ENCODE peak calls at places on chromosomes 1 and 21, in nine cellular contexts. L is fibroblast of the aortic adventitia, F is mucosa of descending colon, A is cardiac muscle cell, V is bronchial epithelial cell, X is WTC11, M is A549, Q is kidney, W is cardiac fibroblast. U is an unnamed sample.

GRCh38 chr1:154989195-154989860 is 4.1 kb upstream of the LENEP start:
- DNase-seq in W (no peak), V (no peak), A (no peak), F (peak; percentile 30), L (no peak), Q (peak; percentile 35), M (no peak), X (no peak), U (no peak)

GRCh38 chr1:32353886-32354570 is 8.3 kb downstream of the FAM229A start:
- DNase-seq in M (no peak), Q (peak; percentile 88), F (peak; percentile 35), W (peak; percentile 73), L (peak; percentile 91), V (no peak), A (peak; percentile 97), X (no peak), U (peak; percentile 53)

GRCh38 chr1:159079518-159079917 is 3.0 kb upstream of the AIM2 start:
- DNase-seq in X (no peak), F (no peak), V (no peak), Q (no peak), W (no peak), M (no peak), L (no peak), A (no peak), U (no peak)

GRCh38 chr1:202165267-202165941 is 5.0 kb upstream of the PTPN7 start:
- DNase-seq in L (no peak), W (no peak), V (no peak), A (no peak), Q (peak; percentile 59), X (no peak), F (no peak), M (no peak), U (no peak)

GRCh38 chr1:158145173-158145719 is 35.4 kb upstream of the CD1D start:
- DNase-seq in L (peak; percentile 92), F (no peak), Q (peak; percentile 79), A (peak; percentile 93), X (no peak), M (no peak), W (peak; percentile 66), V (peak; percentile 74), U (peak; percentile 25)

GRCh38 chr1:170032531-170033295 is 41.8 kb downstream of the KIFAP3 start:
- DNase-seq in X (no peak), L (peak; percentile 70), M (no peak), A (no peak), Q (no peak), F (no peak), W (peak; percentile 67), V (peak; percentile 5), U (peak; percentile 29)

GRCh38 chr1:207867136-207868081 is 43.5 kb downstream of the CD34 start:
- DNase-seq in W (no peak), M (no peak), L (peak; percentile 35), A (no peak), Q (peak; percentile 83), V (no peak), F (peak; percentile 73), X (no peak), U (no peak)

GRCh38 chr1:60908159-60908558 is 174.2 kb upstream of the NFIA start:
- DNase-seq in X (no peak), Q (no peak), V (no peak), L (no peak), M (no peak), W (no peak), A (no peak), F (no peak), U (no peak)

GRCh38 chr1:100187912-100188311 is 9.9 kb upstream of the LRRC39 start:
- DNase-seq in Q (no peak), X (no peak), L (peak; percentile 76), W (peak; percentile 71), F (no peak), M (no peak), A (peak; percentile 92), V (peak; percentile 5), U (no peak)

GRCh38 chr1:18938707-18939070 is 17.8 kb downstream of the IFFO2 start:
- DNase-seq in L (no peak), Q (no peak), F (no peak), V (no peak), X (no peak), W (no peak), M (no peak), A (no peak), U (no peak)

GRCh38 chr1:36225298-36225899 is 1.2 kb downstream of the THRAP3 start:
- DNase-seq in F (no peak), A (no peak), L (no peak), X (no peak), W (no peak), Q (no peak), V (no peak), M (no peak), U (no peak)

GRCh38 chr21:33368124-33368523 is 35.1 kb upstream of the IFNGR2 start:
- DNase-seq in V (no peak), Q (no peak), X (no peak), L (no peak), M (no peak), W (no peak), A (no peak), F (no peak), U (no peak)

GRCh38 chr21:32143222-32143939 is 135.5 kb downstream of the MIS18A start:
- DNase-seq in Q (peak; percentile 75), V (no peak), X (peak; percentile 23), L (peak; percentile 59), F (no peak), A (no peak), W (no peak), M (no peak), U (no peak)
- TF ChIP-seq CTCF in Q (no peak), V (no peak), X (no peak), L (no peak), F (no peak), A (no peak), W (no peak), M (no peak), U (no peak)

DNA sequence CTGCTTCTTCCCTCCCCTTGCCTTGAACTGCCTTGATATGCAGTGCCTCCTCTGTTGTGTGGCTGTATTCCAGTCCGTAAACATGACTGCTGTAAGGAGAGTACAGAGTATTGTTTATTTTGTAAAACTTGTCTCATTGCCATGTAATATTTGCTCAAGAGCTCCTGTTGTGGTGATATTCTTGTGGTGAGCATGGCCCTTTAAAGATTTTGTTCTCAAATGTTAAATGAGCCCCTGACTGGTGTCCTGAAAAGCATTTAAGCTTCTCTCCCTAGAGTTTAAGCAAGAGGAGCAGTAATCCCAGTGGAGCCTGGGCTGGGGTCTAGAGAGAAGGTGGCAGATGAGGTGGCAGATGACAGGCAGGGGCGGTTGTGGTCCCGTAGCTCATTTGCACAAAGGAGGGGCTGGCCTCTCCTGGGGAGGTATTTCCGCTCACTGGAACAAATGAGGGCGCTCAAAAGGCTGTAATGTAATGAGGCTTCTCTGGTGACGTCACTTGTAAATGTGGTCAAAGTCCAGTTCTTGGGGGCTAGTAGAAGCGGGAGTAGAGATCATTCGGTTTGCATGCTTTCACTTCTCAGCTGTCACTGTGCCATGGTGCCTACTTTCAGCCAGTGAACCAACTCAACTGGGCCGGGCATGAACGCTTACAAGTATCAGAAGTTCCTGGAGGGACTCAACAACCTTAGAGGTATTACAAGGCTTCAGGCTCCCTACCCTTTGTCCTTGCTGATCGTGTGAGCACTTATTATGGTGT is 46.0 kb upstream of the MACF1 start:
- DNase-seq in L (no peak), V (peak; percentile 77), W (peak; percentile 63), A (peak; percentile 63), M (peak; percentile 22), Q (no peak), F (peak; percentile 75), X (peak; percentile 45), U (no peak)
- TF ChIP-seq CTCF in L (no peak), V (no peak), W (peak; percentile 20), A (no peak), M (no peak), Q (no peak), F (no peak), X (no peak), U (no peak)

GRCh38 chr1:161787355-161787754 is 21.2 kb downstream of the ATF6 start:
- DNase-seq in L (no peak), Q (no peak), V (no peak), M (no peak), F (no peak), W (no peak), X (no peak), A (no peak), U (no peak)
- TF ChIP-seq CTCF in L (no peak), Q (no peak), V (no peak), M (no peak), F (no peak), W (no peak), X (no peak), A (no peak), U (peak; percentile 55)

GRCh38 chr1:176119549-176119948 is 87.5 kb downstream of the COP1 start:
- DNase-seq in M (peak; percentile 9), X (no peak), W (peak; percentile 45), V (peak; percentile 31), A (peak; percentile 18), Q (no peak), L (peak; percentile 13), F (no peak), U (no peak)
- TF ChIP-seq CTCF in M (peak; percentile 50), X (no peak), W (peak; percentile 17), V (no peak), A (peak; percentile 29), Q (peak; percentile 12), L (peak; percentile 25), F (no peak), U (peak; percentile 18)

GRCh38 chr1:177432897-177433296 is 262.1 kb downstream of the BRINP2 start:
- DNase-seq in A (peak; percentile 9), X (no peak), Q (no peak), M (no peak), W (peak; percentile 29), F (no peak), V (peak; percentile 15), L (peak; percentile 2), U (no peak)
- TF ChIP-seq CTCF in A (no peak), X (no peak), Q (no peak), M (no peak), W (peak; percentile 17), F (no peak), V (peak; percentile 13), L (peak; percentile 48), U (peak; percentile 43)

DNA sequence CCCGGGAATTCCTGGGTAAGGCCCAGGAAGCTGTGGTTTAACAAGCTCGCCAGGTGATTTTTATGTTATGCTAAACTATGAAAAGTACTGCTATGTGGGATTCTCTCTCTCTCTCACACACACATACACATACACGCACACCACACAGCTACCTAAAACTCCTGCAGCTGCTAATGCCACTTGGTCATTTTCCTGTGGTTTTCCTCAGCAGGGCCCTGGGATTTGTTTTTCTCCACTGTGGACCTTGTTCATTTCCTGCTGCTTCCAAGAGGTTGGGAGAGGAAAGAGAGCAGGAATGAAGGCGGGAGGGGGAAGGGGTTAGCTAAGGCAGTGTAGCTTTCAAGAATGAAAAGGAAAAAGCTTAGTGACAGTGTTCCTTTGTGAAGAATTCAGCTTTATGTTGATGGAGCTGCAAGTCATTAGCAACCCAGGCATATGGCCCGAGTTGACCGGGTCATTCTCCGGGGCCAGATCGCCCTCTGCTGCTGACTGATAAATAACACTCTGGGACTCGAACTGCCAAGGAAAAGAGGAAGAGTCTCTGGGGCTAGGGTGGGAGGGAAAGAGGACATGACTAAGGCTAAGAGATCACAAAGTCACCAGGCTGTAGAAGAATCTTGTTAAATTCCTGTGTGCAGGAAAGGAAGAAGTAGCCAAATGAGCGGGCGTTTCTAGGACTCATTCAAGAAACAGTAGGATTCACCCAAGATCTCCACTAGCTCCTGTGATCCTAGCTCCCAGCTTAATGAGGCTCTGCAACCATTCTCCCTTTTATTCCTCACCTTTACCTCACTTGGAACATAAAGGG is 30.5 kb upstream of the LRIG2 start:
- DNase-seq in V (peak; percentile 74), L (peak; percentile 86), F (peak; percentile 65), X (peak; percentile 87), M (peak; percentile 55), W (peak; percentile 89), A (peak; percentile 90), Q (peak; percentile 79), U (peak; percentile 79)
- TF ChIP-seq CTCF in V (peak; percentile 71), L (peak; percentile 63), F (peak; percentile 47), X (peak; percentile 22), M (peak; percentile 52), W (peak; percentile 64), A (peak; percentile 59), Q (peak; percentile 69), U (peak; percentile 72)